ENCODE peak calls at places on chromosome 2, in eight cellular contexts. F is CD8-positive, alpha-beta T cell; Y is upper lobe of right lung; J is tibial artery; Z is heart right ventricle; T is uterus; W is mammary epithelial cell; U is spleen. R is an unnamed sample. For H3K4me1, the result is how much of the 10 kb centered on the place peaks cover.

GRCh38 chr2:72755647-72756423 is 70.0 kb downstream of the EXOC6B start:
- DNase-seq in W (peak), T (peak), U (no peak), F (no peak), Z (no peak), Y (no peak), J (no peak), R (no peak)

GRCh38 chr2:225002039-225002655 is 40.1 kb downstream of the DOCK10 start:
- DNase-seq in Z (peak), F (peak), T (no peak), U (no peak), W (peak), Y (no peak), J (peak), R (no peak)

GRCh38 chr2:19574788-19575260 is 216.4 kb upstream of the OSR1 start:
- DNase-seq in Z (peak), T (peak), W (peak), Y (no peak), J (peak), U (no peak), F (no peak), R (peak)

GRCh38 chr2:922230-922629 is 28.4 kb upstream of the SNTG2 start:
- DNase-seq in W (no peak), J (no peak), Y (peak), T (no peak), Z (no peak), F (no peak), U (no peak), R (no peak)

GRCh38 chr2:18423636-18424035 is 136.8 kb downstream of the RDH14 start:
- DNase-seq in J (no peak), U (no peak), F (no peak), Y (no peak), W (no peak), T (no peak), Z (no peak), R (no peak)

GRCh38 chr2:160401895-160402294 is 91.7 kb downstream of the RBMS1 start:
- DNase-seq in Y (no peak), T (no peak), U (no peak), W (no peak), F (no peak), Z (no peak), J (no peak), R (no peak)

GRCh38 chr2:223950448-223951347 is 5.6 kb upstream of the WDFY1 start:
- DNase-seq in U (no peak), Z (no peak), F (no peak), W (peak), Y (no peak), T (no peak), J (no peak), R (no peak)

GRCh38 chr2:102585704-102586404 is 33.5 kb upstream of the SLC9A2 start:
- DNase-seq in W (peak), T (no peak), Y (no peak), U (no peak), F (no peak), J (no peak), Z (no peak), R (no peak)

GRCh38 chr2:222982010-222982908 is 69.7 kb upstream of the KCNE4 start:
- DNase-seq in J (peak), Y (no peak), T (peak), U (no peak), Z (peak), F (no peak), W (peak), R (no peak)

GRCh38 chr2:185245216-185245615 is 493.4 kb upstream of the FSIP2 start:
- DNase-seq in W (no peak), F (no peak), Y (no peak), J (no peak), T (no peak), Z (no peak), U (no peak), R (no peak)

GRCh38 chr2:72454236-72454635 is 306.6 kb upstream of the CYP26B1 start:
- DNase-seq in Y (no peak), W (no peak), Z (no peak), F (no peak), T (no peak), U (no peak), J (no peak), R (no peak)

GRCh38 chr2:43724728-43725526 is 48.7 kb upstream of the C1GALT1C1L start:
- DNase-seq in Y (no peak), U (no peak), T (no peak), W (no peak), Z (no peak), F (no peak), J (no peak), R (no peak)

GRCh38 chr2:74010087-74010541 is 25.4 kb downstream of the TET3 start:
- DNase-seq in J (no peak), Y (peak), U (peak), Z (peak), T (no peak), F (no peak), W (peak), R (peak)

GRCh38 chr2:1916881-1917280 is 172.6 kb upstream of the PXDN start:
- DNase-seq in T (no peak), F (no peak), Z (no peak), U (no peak), J (no peak), Y (no peak), W (no peak), R (no peak)

GRCh38 chr2:240024766-240025165 is 376 bp downstream of the NDUFA10 start:
- DNase-seq in Z (no peak), J (no peak), U (no peak), Y (no peak), T (no peak), W (peak), F (no peak), R (peak)

GRCh38 chr2:85748948-85749875 is 4.6 kb upstream of the ATOH8 start:
- DNase-seq in Z (no peak), W (no peak), T (no peak), F (no peak), J (peak), Y (no peak), U (peak), R (no peak)

GRCh38 chr2:98935111-98935770 is 784 bp downstream of the CRACDL start:
- DNase-seq in U (no peak), J (no peak), Z (no peak), W (peak), F (no peak), T (no peak), Y (peak), R (no peak)

GRCh38 chr2:236676131-236676873 is 106.7 kb downstream of the ACKR3 start:
- DNase-seq in J (no peak), Y (no peak), U (no peak), Z (no peak), W (peak), T (no peak), F (no peak), R (no peak)

GRCh38 chr2:177622516-177622915 is 229.9 kb downstream of the AGPS start:
- DNase-seq in Y (no peak), J (no peak), U (no peak), W (peak), Z (no peak), T (no peak), F (no peak), R (no peak)

GRCh38 chr2:199404841-199405240 is 52.9 kb downstream of the SATB2 start:
- DNase-seq in J (no peak), T (no peak), U (no peak), F (no peak), Y (no peak), W (peak), Z (no peak), R (no peak)

GRCh38 chr2:120037995-120038541 is 25.2 kb downstream of the EPB41L5 start:
- DNase-seq in Z (no peak), T (no peak), W (peak), U (no peak), Y (no peak), F (no peak), J (no peak), R (no peak)

GRCh38 chr2:207743514-207743913 is 26.2 kb downstream of the FZD5 start:
- DNase-seq in Y (no peak), F (no peak), U (no peak), T (no peak), W (no peak), Z (no peak), J (no peak), R (no peak)

GRCh38 chr2:236238756-236239155 is 25.4 kb downstream of the ASB18 start:
- DNase-seq in W (no peak), T (no peak), U (no peak), J (no peak), F (no peak), Z (no peak), Y (no peak), R (no peak)

GRCh38 chr2:189702071-189702470 is 27.6 kb downstream of the ANKAR start:
- DNase-seq in W (no peak), T (no peak), U (no peak), J (no peak), Y (no peak), Z (no peak), F (no peak), R (no peak)

GRCh38 chr2:39948016-39948719 is 169.1 kb upstream of the THUMPD2 start:
- DNase-seq in F (no peak), Z (no peak), W (peak), J (no peak), T (no peak), Y (no peak), U (no peak), R (no peak)

GRCh38 chr2:20223345-20224190 is 1.4 kb downstream of the SDC1 start:
- DNase-seq in U (peak), W (no peak), Y (peak), J (no peak), T (peak), Z (no peak), F (no peak), R (peak)

GRCh38 chr2:3959372-3959771 is 256.0 kb downstream of the DCDC2C start:
- DNase-seq in J (no peak), Y (no peak), U (no peak), Z (no peak), F (no peak), T (no peak), W (peak), R (no peak)

GRCh38 chr2:98867539-98868309 is 68.3 kb downstream of the CRACDL start:
- DNase-seq in Y (no peak), W (peak), U (no peak), Z (no peak), F (no peak), T (no peak), J (no peak), R (no peak)

GRCh38 chr2:14572588-14573089 is 59.9 kb upstream of the LRATD1 start:
- DNase-seq in Z (no peak), J (no peak), U (no peak), W (no peak), T (no peak), F (no peak), Y (no peak), R (no peak)

GRCh38 chr2:114025030-114025429 is 135.1 kb downstream of the ACTR3 start:
- DNase-seq in F (no peak), Y (no peak), J (no peak), W (no peak), T (no peak), Z (no peak), U (no peak), R (no peak)

DNA sequence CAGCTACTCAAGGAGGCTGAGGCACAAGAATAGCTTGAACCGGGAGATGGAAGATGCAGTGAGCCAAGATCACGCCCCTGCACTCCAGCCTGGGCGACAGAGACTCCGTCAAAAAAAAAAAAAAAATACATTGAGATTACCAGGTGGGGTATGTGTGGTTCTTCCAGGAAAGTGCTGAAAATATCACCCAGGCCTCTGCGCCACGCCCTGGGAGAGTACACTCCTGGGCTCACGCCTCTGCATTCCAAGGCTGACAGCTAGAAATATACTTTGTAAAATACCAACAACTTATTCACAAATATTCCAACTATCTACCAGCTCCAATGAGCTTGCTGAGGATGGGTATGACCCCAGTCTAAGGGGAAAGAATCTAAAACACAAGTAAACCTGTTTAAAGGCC is 21.7 kb upstream of the B3GNT7 start:
- DNase-seq in Y (no peak), W (no peak), F (no peak), Z (no peak), U (no peak), J (no peak), T (no peak), R (no peak)
- H3K4me1 ChIP-seq in Y (under half), W (under half), F (under half), Z (under half), U (under half), J (under half), T (under half), R (under half)

GRCh38 chr2:196220671-196221070 is 49.3 kb upstream of the STK17B start:
- DNase-seq in J (no peak), Y (no peak), Z (no peak), U (no peak), F (no peak), W (no peak), T (no peak), R (no peak)
- TF ChIP-seq CTCF in J (no peak), Y (no peak), Z (no peak), U (no peak), F (peak), W (no peak), T (no peak), R (peak)

GRCh38 chr2:100903534-100904258 is 83.8 kb downstream of the NPAS2 start:
- DNase-seq in T (no peak), W (peak), J (no peak), U (no peak), F (no peak), Z (no peak), Y (no peak), R (no peak)

GRCh38 chr2:100906131-100906530 is 86.2 kb downstream of the NPAS2 start:
- DNase-seq in T (no peak), U (no peak), F (no peak), Y (no peak), J (no peak), Z (no peak), W (no peak), R (no peak)

GRCh38 chr2:100905132-100905805 is 85.3 kb downstream of the NPAS2 start:
- DNase-seq in Y (no peak), W (no peak), U (no peak), F (no peak), Z (no peak), J (no peak), T (no peak), R (no peak)

GRCh38 chr2:100900156-100900795 is 80.3 kb downstream of the NPAS2 start:
- DNase-seq in Z (no peak), U (no peak), Y (no peak), W (peak), J (no peak), T (no peak), F (no peak), R (no peak)

DNA sequence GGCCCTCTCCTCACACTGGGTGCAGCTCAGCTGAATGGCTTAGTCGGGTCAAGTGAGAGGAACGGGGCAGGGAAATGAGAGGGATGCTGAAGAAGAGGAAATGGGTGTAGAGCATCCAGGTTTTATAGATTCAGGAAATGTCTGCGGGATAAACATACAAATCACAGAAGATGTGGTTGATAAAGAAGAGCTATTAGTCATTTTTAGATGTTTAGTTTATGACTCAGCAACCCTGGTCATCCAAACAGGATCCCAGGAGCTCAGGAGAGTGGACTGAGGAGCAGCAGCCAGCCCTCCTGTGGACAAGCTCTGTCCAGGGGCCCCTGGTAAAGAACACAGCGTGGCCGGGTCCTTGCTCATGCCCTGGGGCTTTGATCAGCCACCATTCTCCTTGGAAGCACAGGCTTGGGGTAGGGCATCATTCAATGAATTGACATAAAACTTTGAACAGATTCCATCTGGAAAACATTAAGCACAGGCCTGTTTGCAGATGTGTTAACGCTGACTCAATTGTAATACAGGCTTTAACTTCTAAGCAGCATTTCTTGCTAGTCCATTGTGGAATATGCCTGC is 83.0 kb downstream of the NPAS2 start:
- DNase-seq in T (no peak), Z (no peak), U (no peak), J (no peak), F (no peak), Y (no peak), W (peak), R (no peak)
- H3K4me1 ChIP-seq in T (under half), Z (under half), U (under half), J (under half), F (under half), Y (under half), W (under half), R (under half)

GRCh38 chr2:12173271-12173942 is 427.0 kb downstream of the LPIN1 start:
- DNase-seq in J (no peak), W (no peak), T (no peak), U (no peak), Y (no peak), F (no peak), Z (no peak), R (no peak)

GRCh38 chr2:12176621-12177020 is 430.2 kb downstream of the LPIN1 start:
- DNase-seq in F (no peak), Y (no peak), Z (no peak), U (no peak), W (peak), J (no peak), T (no peak), R (no peak)

GRCh38 chr2:12177052-12177994 is 430.9 kb downstream of the LPIN1 start:
- DNase-seq in T (peak), Z (peak), J (peak), F (peak), W (peak), Y (no peak), U (no peak), R (no peak)

GRCh38 chr2:12175323-12175722 is 428.9 kb downstream of the LPIN1 start:
- DNase-seq in T (no peak), Y (no peak), Z (no peak), U (no peak), F (no peak), J (no peak), W (no peak), R (no peak)

GRCh38 chr2:12173943-12174340 is 427.5 kb downstream of the LPIN1 start:
- DNase-seq in W (no peak), T (no peak), U (no peak), F (no peak), Z (no peak), Y (no peak), J (no peak), R (no peak)
- TF ChIP-seq CTCF in W (no peak), T (no peak), U (no peak), F (no peak), Z (no peak), Y (no peak), J (no peak), R (no peak)

GRCh38 chr2:237725661-237726060 is 72.9 kb upstream of the RBM44 start:
- DNase-seq in U (no peak), T (no peak), Y (no peak), F (no peak), Z (no peak), J (no peak), W (no peak), R (no peak)
- H3K4me1 ChIP-seq in U (under half), T (under half), Y (half or more), F (under half), Z (half or more), J (under half), W (under half), R (half or more)

DNA sequence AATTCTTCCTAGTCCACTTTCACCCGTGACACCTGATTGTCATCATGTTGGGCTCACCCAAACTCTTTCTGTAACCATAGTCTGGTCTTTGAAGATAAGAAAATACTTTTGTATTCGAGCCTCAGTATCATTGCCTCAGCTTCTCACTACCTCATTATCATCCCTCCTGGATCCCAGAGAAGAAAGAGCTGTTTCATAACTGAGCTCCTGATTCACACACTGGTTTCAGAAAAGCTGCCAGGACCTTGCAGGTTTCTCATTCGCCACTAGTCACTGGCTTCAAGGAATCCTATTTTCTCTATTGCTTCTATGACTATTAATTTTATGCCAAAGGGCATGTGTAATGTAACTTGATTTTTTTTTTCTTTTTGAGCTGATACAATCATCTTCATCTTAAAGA is 2.9 kb upstream of the CRIM1 start:
- DNase-seq in U (no peak), T (no peak), W (peak), J (no peak), Z (no peak), F (no peak), Y (no peak), R (no peak)
- TF ChIP-seq CTCF in U (no peak), T (no peak), W (peak), J (no peak), Z (no peak), F (no peak), Y (no peak), R (no peak)

GRCh38 chr2:60468390-60469085 is 84.9 kb downstream of the BCL11A start:
- DNase-seq in U (no peak), F (no peak), W (peak), T (no peak), Z (no peak), Y (no peak), J (no peak), R (no peak)
- H3K4me1 ChIP-seq in U (under half), F (under half), W (under half), T (under half), Z (under half), Y (under half), J (under half), R (under half)

GRCh38 chr2:175187378-175187777 is 5.9 kb upstream of the ATP5MC3 start:
- DNase-seq in W (peak), J (no peak), T (no peak), Z (no peak), U (no peak), Y (no peak), F (no peak), R (no peak)
- TF ChIP-seq CTCF in W (no peak), J (no peak), T (no peak), Z (no peak), U (no peak), Y (peak), F (peak), R (no peak)

GRCh38 chr2:46735730-46736493 is 179.7 kb downstream of the MCFD2 start:
- DNase-seq in W (no peak), Y (no peak), U (no peak), T (no peak), F (no peak), Z (no peak), J (no peak), R (no peak)
- H3K4me1 ChIP-seq in W (under half), Y (under half), U (under half), T (under half), F (under half), Z (under half), J (under half), R (under half)